ENCODE peak calls at places on chromosomes 13 and 19, in five cellular contexts. D, C, P, B and S are unnamed samples. For H3K36me3, the result is how much of the 10 kb centered on the place peaks cover.

GRCh38 chr19:41872775-41873647 is 4.1 kb upstream of the CD79A start:
- DNase-seq in D (peak), C (no peak), P (peak), B (peak), S (peak)

GRCh38 chr13:60869941-60870613 is 473.1 kb downstream of the TDRD3 start:
- DNase-seq in D (no peak), C (no peak), P (no peak), B (no peak), S (no peak)

GRCh38 chr19:310781-311496 is 19.7 kb upstream of the PLPP2 start:
- DNase-seq in D (no peak), C (no peak), P (no peak), B (no peak), S (no peak)

GRCh38 chr19:53432088-53432661 is 391 bp downstream of the ZNF761 start:
- DNase-seq in D (peak), C (peak), P (peak), B (no peak), S (peak)

GRCh38 chr13:74825170-74825948 is 656.6 kb downstream of the TBC1D4 start:
- DNase-seq in D (peak), C (peak), P (peak), B (no peak), S (no peak)

GRCh38 chr13:74229242-74229641 is 95.0 kb upstream of the KLF12 start:
- DNase-seq in D (peak), C (no peak), P (no peak), B (no peak), S (no peak)

GRCh38 chr19:3224346-3225325 is at the start of gene CELF5:
- DNase-seq in D (no peak), C (peak), P (peak), B (no peak), S (no peak)

GRCh38 chr13:38635030-38635429 is 51.8 kb upstream of the FREM2 start:
- DNase-seq in D (no peak), C (no peak), P (no peak), B (no peak), S (no peak)

GRCh38 chr19:53908106-53908932 is 759 bp upstream of the CACNG7 start:
- DNase-seq in D (peak), C (peak), P (no peak), B (no peak), S (peak)

GRCh38 chr13:45337395-45337794 is 3.6 kb downstream of the TPT1 start:
- DNase-seq in D (no peak), C (no peak), P (no peak), B (no peak), S (no peak)

GRCh38 chr19:40453151-40453735 is 9.1 kb upstream of the SERTAD3 start:
- DNase-seq in D (no peak), C (no peak), P (no peak), B (no peak), S (peak)

GRCh38 chr19:43777163-43777700 is 3.5 kb downstream of the KCNN4 start:
- DNase-seq in D (peak), C (no peak), P (peak), B (no peak), S (no peak)

GRCh38 chr13:80884031-80884785 is 543.3 kb upstream of the SPRY2 start:
- DNase-seq in D (no peak), C (no peak), P (no peak), B (no peak), S (no peak)

GRCh38 chr13:96091164-96091931 is 1.4 kb downstream of the HS6ST3 start:
- DNase-seq in D (no peak), C (peak), P (no peak), B (no peak), S (no peak)

GRCh38 chr19:1027020-1027952 is 878 bp downstream of the CNN2 start:
- DNase-seq in D (no peak), C (peak), P (no peak), B (no peak), S (no peak)

GRCh38 chr13:112005925-112006324 is 61.0 kb upstream of the SOX1 start:
- DNase-seq in D (no peak), C (no peak), P (no peak), B (no peak), S (no peak)

GRCh38 chr19:6693681-6694080 is 23.7 kb upstream of the TNFSF14 start:
- DNase-seq in D (no peak), C (no peak), P (no peak), B (no peak), S (no peak)

DNA sequence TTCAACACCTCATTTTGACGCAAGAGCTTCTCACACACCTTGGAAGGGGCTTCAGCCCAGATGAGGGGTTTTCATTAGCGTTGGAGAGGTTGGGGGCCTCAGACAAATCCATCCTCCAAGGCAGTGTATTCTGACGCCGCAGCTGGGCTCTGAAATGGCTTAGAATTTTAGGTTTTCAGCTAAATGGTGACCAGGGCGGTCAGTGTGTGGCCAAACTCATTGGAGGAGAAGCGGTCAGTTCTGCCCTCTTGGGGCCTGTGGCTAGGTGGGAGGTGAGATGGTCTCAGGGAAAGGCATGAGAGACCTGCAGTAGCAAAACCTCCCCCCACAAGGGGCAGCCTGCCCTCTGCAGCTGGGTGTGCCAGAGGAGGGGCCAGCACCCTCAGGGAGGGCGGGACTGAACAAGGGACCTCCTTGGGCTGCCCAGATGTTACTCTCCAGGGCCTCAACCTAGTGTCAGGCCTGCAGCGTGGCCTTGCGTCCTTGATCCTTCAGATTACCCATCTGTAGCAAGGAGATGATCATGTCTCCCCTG is 155.8 kb downstream of the URI1 start:
- DNase-seq in D (no peak), C (no peak), P (no peak), B (no peak), S (no peak)
- H3K14ac ChIP-seq in D (no peak), C (no peak), P (no peak), B (no peak), S (no peak)

GRCh38 chr13:114279146-114279545 is 2.3 kb upstream of the UPF3A start:
- DNase-seq in D (no peak), C (no peak), P (no peak), B (no peak), S (no peak)
- H3K36me3 ChIP-seq in D (under half), C (half or more), P (under half), B (under half), S (under half)

GRCh38 chr19:31391518-31391917 is 42.3 kb upstream of the TSHZ3 start:
- DNase-seq in D (no peak), C (no peak), P (no peak), B (no peak), S (no peak)

GRCh38 chr19:31402931-31403330 is 53.7 kb upstream of the TSHZ3 start:
- DNase-seq in D (no peak), C (no peak), P (no peak), B (no peak), S (no peak)

GRCh38 chr19:31392514-31392913 is 43.3 kb upstream of the TSHZ3 start:
- DNase-seq in D (no peak), C (no peak), P (no peak), B (no peak), S (no peak)

GRCh38 chr19:31402529-31402928 is 53.3 kb upstream of the TSHZ3 start:
- DNase-seq in D (no peak), C (no peak), P (no peak), B (no peak), S (no peak)

GRCh38 chr19:31397308-31397707 is 48.1 kb upstream of the TSHZ3 start:
- DNase-seq in D (no peak), C (no peak), P (no peak), B (no peak), S (no peak)
- H4K91ac ChIP-seq in D (no peak), C (no peak), P (no peak), B (no peak), S (no peak)

DNA sequence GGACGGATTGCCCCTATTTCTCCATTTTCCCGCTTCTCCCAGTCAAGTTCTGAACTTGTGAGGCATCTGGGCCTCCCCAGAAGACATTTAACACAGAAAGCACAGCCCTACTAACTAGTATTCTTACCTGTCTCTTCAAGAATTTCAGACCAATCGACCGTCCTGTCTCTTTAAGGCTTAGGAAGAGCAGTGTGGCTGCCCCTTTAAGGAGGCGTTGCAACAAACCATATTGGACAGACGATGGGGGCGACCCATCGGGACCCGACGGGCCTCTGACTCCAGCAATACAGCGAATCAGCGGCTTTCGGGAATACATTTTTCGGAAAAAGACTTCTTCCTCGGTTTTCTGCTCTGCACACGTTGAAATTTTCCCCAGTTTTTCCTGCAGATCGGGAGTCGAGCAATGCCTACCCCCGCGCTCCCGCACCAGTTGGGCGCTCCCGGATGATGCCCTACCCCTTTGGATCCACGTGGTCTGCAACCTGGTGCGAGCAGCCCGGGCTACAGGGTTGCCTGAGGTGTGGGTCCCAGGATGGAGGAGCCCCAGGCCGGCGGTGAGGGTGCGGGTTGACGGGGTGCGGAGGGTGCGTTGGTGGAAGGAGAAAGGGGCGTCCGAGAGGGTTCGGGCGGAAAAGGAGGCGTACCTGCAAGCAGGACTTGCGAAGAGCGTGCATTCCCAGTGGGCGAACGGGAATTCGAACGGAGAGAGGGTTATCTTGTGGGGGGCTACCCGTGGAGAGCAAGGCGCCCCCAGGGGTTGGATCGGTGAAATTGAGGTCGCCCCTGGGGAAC is at the start of gene POLR1G:
- DNase-seq in D (peak), C (peak), P (peak), B (no peak), S (peak)
- H3K14ac ChIP-seq in D (peak), C (no peak), P (no peak), B (no peak), S (peak)

DNA sequence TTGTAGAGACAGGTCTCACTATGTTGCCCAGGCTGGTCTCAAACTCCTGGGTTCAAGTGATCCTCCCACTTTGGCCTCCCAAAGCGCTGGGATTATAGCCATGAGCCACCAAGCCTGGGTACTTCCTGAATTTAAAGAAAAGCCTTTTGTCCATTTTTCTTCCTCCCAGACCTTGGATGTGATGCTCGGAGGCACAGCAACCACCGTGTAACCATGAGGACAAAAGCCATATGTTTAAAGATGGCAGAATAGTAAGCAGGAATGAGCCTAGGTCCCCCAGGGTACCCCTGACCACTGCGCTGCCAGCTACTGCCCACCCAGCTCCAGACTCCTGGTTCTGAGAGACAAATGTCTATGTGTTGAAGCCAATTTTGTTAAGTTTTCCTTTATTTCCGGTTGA is 31.1 kb downstream of the ZC3H4 start:
- DNase-seq in D (no peak), C (no peak), P (no peak), B (no peak), S (no peak)
- H3K36me3 ChIP-seq in D (half or more), C (half or more), P (half or more), B (half or more), S (half or more)

DNA sequence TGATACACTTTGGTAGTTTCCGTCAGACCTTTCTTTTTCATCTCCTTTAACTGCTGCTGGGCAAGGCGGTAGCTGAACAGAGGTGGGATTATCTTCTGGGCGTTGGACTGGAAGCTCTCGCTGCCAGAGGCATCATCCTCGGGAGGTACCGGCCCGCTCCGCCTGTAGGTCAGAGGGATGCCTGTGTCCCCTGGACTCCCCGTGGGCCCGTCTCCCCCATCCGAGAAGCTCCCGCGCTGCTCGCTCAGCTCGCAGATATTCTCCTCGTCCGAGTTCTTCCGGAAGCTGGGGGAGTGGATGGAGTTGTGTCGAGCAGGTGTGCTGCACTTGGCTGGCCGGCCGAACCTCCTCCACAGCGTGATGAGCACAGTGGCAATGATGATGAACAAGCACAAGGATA is 27.7 kb downstream of the THSD1 start:
- DNase-seq in D (no peak), C (no peak), P (no peak), B (no peak), S (no peak)
- H4K91ac ChIP-seq in D (no peak), C (no peak), P (no peak), B (no peak), S (no peak)